ENCODE peak calls at places on chromosomes 1 and 21, in seven cellular contexts. F is stimulated activated CD4-positive, alpha-beta T cell treated with anti-CD3 and anti-CD28 coated beads, Interleukin-4, amount 100 ng/mL, for 48 hours; S is astrocyte of the spinal cord; L is NK-92 treated with Interleukin-12 subunit alpha and Interleukin-12 subunit beta, amount 100 ng/mL, for 24 hours; Y is HS-5; U is activated CD4-positive, CD25-positive, alpha-beta regulatory T cell; B is SW480. J is an unnamed sample.

GRCh38 chr1:20729155-20729931 is 3.2 kb downstream of the SH2D5 start:
- DNase-seq in U (no peak), B (no peak), L (no peak), Y (no peak), F (no peak), S (no peak), J (no peak)

GRCh38 chr1:156430305-156430704 is 61.3 kb downstream of the RHBG start:
- DNase-seq in Y (no peak), S (no peak), F (no peak), B (no peak), L (no peak), U (no peak), J (no peak)

GRCh38 chr1:206985162-206985749 is 15.0 kb upstream of the FCAMR start:
- DNase-seq in B (no peak), L (no peak), F (no peak), Y (no peak), U (no peak), S (no peak), J (no peak)

GRCh38 chr1:1034438-1034759 is 14.5 kb downstream of the AGRN start:
- DNase-seq in S (no peak), L (no peak), F (no peak), B (no peak), Y (no peak), U (no peak), J (no peak)

GRCh38 chr1:72117621-72118020 is 164.7 kb downstream of the NEGR1 start:
- DNase-seq in B (no peak), L (no peak), S (no peak), U (no peak), Y (no peak), F (no peak), J (no peak)

GRCh38 chr1:113519561-113519960 is 129.2 kb downstream of the MAGI3 start:
- DNase-seq in F (no peak), U (no peak), B (no peak), L (no peak), S (no peak), Y (peak; percentile 24), J (no peak)

GRCh38 chr1:22388666-22389455 is 62.8 kb upstream of the ZBTB40 start:
- DNase-seq in L (no peak), Y (no peak), F (no peak), U (no peak), B (no peak), S (no peak), J (peak; percentile 26)

GRCh38 chr1:20279507-20279906 is 11.2 kb upstream of the VWA5B1 start:
- DNase-seq in U (no peak), S (peak; percentile 42), L (no peak), F (no peak), Y (peak; percentile 88), B (peak; percentile 11), J (peak; percentile 16)

GRCh38 chr1:31785020-31785946 is 21.1 kb upstream of the ADGRB2 start:
- DNase-seq in B (no peak), L (no peak), F (no peak), Y (no peak), U (no peak), S (no peak), J (no peak)

GRCh38 chr1:29230553-29231378 is at the start of gene MECR:
- DNase-seq in L (peak; percentile 85), F (peak; percentile 95), Y (peak; percentile 68), S (peak; percentile 92), B (peak; percentile 88), U (peak; percentile 86), J (peak; percentile 84)

GRCh38 chr1:47181955-47182680 is 7.7 kb downstream of the PDZK1IP1 start:
- DNase-seq in F (no peak), L (no peak), B (no peak), U (no peak), Y (no peak), S (no peak), J (peak; percentile 31)

GRCh38 chr21:31268090-31268489 is 76.0 kb downstream of the TIAM1 start:
- DNase-seq in B (no peak), Y (no peak), L (no peak), F (no peak), U (no peak), S (no peak), J (no peak)

GRCh38 chr1:68542586-68542985 is 45.7 kb upstream of the DEPDC1 start:
- DNase-seq in F (no peak), L (no peak), U (no peak), B (peak; percentile 8), S (peak; percentile 10), Y (peak; percentile 13), J (peak; percentile 2)

GRCh38 chr1:245085508-245086095 is 69.2 kb upstream of the KIF26B start:
- DNase-seq in S (peak; percentile 95), L (no peak), B (peak; percentile 20), Y (peak; percentile 87), F (no peak), U (no peak), J (peak; percentile 97)

GRCh38 chr1:205192287-205192686 is 19.2 kb downstream of the DSTYK start:
- DNase-seq in S (no peak), B (no peak), F (no peak), Y (no peak), L (no peak), U (no peak), J (no peak)

GRCh38 chr1:50975436-50975835 is 5.4 kb downstream of the CDKN2C start:
- DNase-seq in L (no peak), S (no peak), F (no peak), Y (no peak), B (no peak), U (no peak), J (no peak)

GRCh38 chr1:110011527-110012041 is 22.8 kb upstream of the STRIP1 start:
- DNase-seq in S (peak; percentile 72), B (peak; percentile 16), Y (no peak), U (no peak), L (no peak), F (no peak), J (peak; percentile 68)

J was measured in amniotic epithelial cell.